ENCODE peak calls at places on chromosomes 3 and 15, in four cellular contexts. E is endothelial cell; I is naive thymus-derived CD8-positive, alpha-beta T cell; T is T-helper 9 cell. X is an unnamed sample.
A peak's percentile ranks its signal among the peaks of the same experiment; 100 is the strongest.

GRCh38 chr3:140854961-140855360 is 86.7 kb upstream of the SLC25A36 start:
- DNase-seq in E (no peak), I (no peak), T (no peak), X (no peak)

GRCh38 chr3:35929158-35929557 is 289.8 kb downstream of the ARPP21 start:
- DNase-seq in E (no peak), I (no peak), T (no peak), X (peak; percentile 30)

GRCh38 chr3:93992211-93992610 is 12.3 kb downstream of the ARL13B start:
- DNase-seq in E (no peak), I (no peak), T (no peak), X (no peak)

GRCh38 chr3:49674491-49674983 is 386 bp downstream of the APEH start:
- DNase-seq in E (no peak), I (peak; percentile 12), T (no peak), X (no peak)

GRCh38 chr3:149283401-149283800 is 50.0 kb downstream of the TM4SF18 start:
- DNase-seq in E (no peak), I (no peak), T (no peak), X (no peak)

GRCh38 chr3:98690876-98691275 is 72.3 kb upstream of the ST3GAL6 start:
- DNase-seq in E (no peak), I (no peak), T (no peak), X (no peak)

GRCh38 chr3:128503164-128503651 is 10.2 kb upstream of the GATA2 start:
- DNase-seq in E (no peak), I (no peak), T (no peak), X (no peak)

GRCh38 chr15:40688932-40689799 is 5.8 kb upstream of the RAD51 start:
- DNase-seq in E (no peak), I (no peak), T (no peak), X (no peak)

GRCh38 chr3:50078622-50079021 is 10.1 kb upstream of the RBM5 start:
- DNase-seq in E (no peak), I (no peak), T (no peak), X (no peak)

GRCh38 chr3:46575577-46576222 is 9.6 kb upstream of the LRRC2 start:
- DNase-seq in E (no peak), I (no peak), T (no peak), X (no peak)

GRCh38 chr3:123841476-123842238 is 42.5 kb downstream of the MYLK start:
- DNase-seq in E (no peak), I (no peak), T (no peak), X (peak; percentile 50)

GRCh38 chr3:10547841-10548783 is 42.7 kb upstream of the ATP2B2 start:
- DNase-seq in E (no peak), I (no peak), T (no peak), X (no peak)